ENCODE peak calls at places on chromosomes 11 and 22, in four cellular contexts. C is H9, F is H1, S is IMR-90. V is an unnamed sample.

GRCh38 chr11:2569731-2570210 is 125.0 kb downstream of the KCNQ1 start:
- DNase-seq in F (no peak), S (no peak), C (no peak), V (no peak)

GRCh38 chr11:44338721-44339529 is 29.0 kb upstream of the ALX4 start:
- DNase-seq in F (no peak), S (no peak), C (no peak), V (peak)

GRCh38 chr11:130585545-130585944 is 137.1 kb downstream of the ADAMTS15 start:
- DNase-seq in F (no peak), S (no peak), C (no peak), V (peak)

GRCh38 chr11:10875430-10876021 is 17.7 kb upstream of the ZBED5 start:
- DNase-seq in F (no peak), C (no peak), S (no peak), V (no peak)

GRCh38 chr11:92745186-92745585 is 224.3 kb upstream of the MTNR1B start:
- DNase-seq in S (no peak), C (no peak), F (no peak), V (no peak)

GRCh38 chr11:86577663-86578636 is 94.5 kb downstream of the ME3 start:
- DNase-seq in S (peak), C (no peak), F (no peak), V (no peak)

GRCh38 chr11:118080296-118080695 is 3.4 kb downstream of the TMPRSS4 start:
- DNase-seq in C (no peak), F (no peak), S (no peak), V (no peak)

GRCh38 chr11:103633037-103633788 is 403.2 kb upstream of the DDI1 start:
- DNase-seq in F (no peak), C (no peak), S (peak), V (peak)

GRCh38 chr11:134660416-134660815 is 248.4 kb upstream of the B3GAT1 start:
- DNase-seq in C (no peak), S (no peak), F (no peak), V (no peak)

GRCh38 chr11:100827934-100828661 is 141.0 kb downstream of the ARHGAP42 start:
- DNase-seq in S (peak), F (no peak), C (peak), V (peak)

GRCh38 chr22:44667829-44668189 is 34.2 kb upstream of the PRR5 start:
- DNase-seq in F (no peak), S (no peak), C (peak), V (no peak)

GRCh38 chr11:47523491-47524199 is 29.3 kb downstream of the CELF1 start:
- DNase-seq in S (peak), C (no peak), F (no peak), V (peak)

GRCh38 chr11:131914299-131914902 is 544.0 kb downstream of the NTM start:
- DNase-seq in S (peak), C (no peak), F (no peak), V (no peak)

GRCh38 chr22:30266445-30267381 is at the start of gene OSM:
- DNase-seq in S (no peak), C (no peak), F (no peak), V (no peak)

GRCh38 chr11:115581871-115582639 is 77.8 kb upstream of the CADM1 start:
- DNase-seq in S (peak), C (peak), F (peak), V (peak)

GRCh38 chr11:69318093-69318420 is 24.1 kb downstream of the MYEOV start:
- DNase-seq in S (no peak), F (no peak), C (no peak), V (no peak)

GRCh38 chr11:24511518-24511917 is 14.7 kb downstream of the LUZP2 start:
- DNase-seq in F (no peak), C (no peak), S (no peak), V (no peak)

GRCh38 chr11:34072831-34073230 is 21.3 kb downstream of the CAPRIN1 start:
- DNase-seq in S (peak), F (no peak), C (no peak), V (no peak)

GRCh38 chr22:20530368-20531153 is 23.2 kb downstream of the MED15 start:
- DNase-seq in C (no peak), S (peak), F (no peak), V (peak)

GRCh38 chr11:16986434-16987204 is 27.6 kb downstream of the PLEKHA7 start:
- DNase-seq in S (no peak), F (no peak), C (peak), V (peak)

GRCh38 chr11:11850668-11851067 is 8.9 kb downstream of the USP47 start:
- DNase-seq in F (no peak), S (no peak), C (no peak), V (no peak)

GRCh38 chr11:88590366-88590765 is 252.8 kb upstream of the CTSC start:
- DNase-seq in S (no peak), F (no peak), C (no peak), V (no peak)

GRCh38 chr22:17152340-17152739 is 6.7 kb downstream of the HDHD5 start:
- DNase-seq in C (no peak), F (no peak), S (no peak), V (no peak)

GRCh38 chr11:96333076-96333744 is 9.8 kb downstream of the MAML2 start:
- DNase-seq in S (no peak), C (no peak), F (no peak), V (no peak)

GRCh38 chr11:109808569-109808968 is 284.6 kb upstream of the ZC3H12C start:
- DNase-seq in F (no peak), C (no peak), S (peak), V (no peak)

GRCh38 chr22:37237371-37238268 is 6.4 kb downstream of the RAC2 start:
- DNase-seq in S (peak), C (no peak), F (no peak), V (peak)

GRCh38 chr11:68053117-68053516 is 14.3 kb downstream of the TCIRG1 start:
- DNase-seq in S (no peak), F (no peak), C (peak), V (peak)

GRCh38 chr22:20203142-20204099 is 52.6 kb upstream of the CCDC188 start:
- DNase-seq in S (peak), C (peak), F (peak), V (peak)

GRCh38 chr11:4491878-4492606 is 9.6 kb downstream of the OR52K1 start:
- DNase-seq in C (no peak), F (no peak), S (peak), V (no peak)

GRCh38 chr11:31875861-31876625 is 64.9 kb upstream of the PAX6 start:
- DNase-seq in C (peak), S (no peak), F (no peak), V (peak)

GRCh38 chr11:117830674-117831351 is 6.3 kb upstream of the FXYD2 start:
- DNase-seq in S (no peak), C (peak), F (no peak), V (no peak)

GRCh38 chr22:33866521-33866920 is 53.8 kb downstream of the LARGE1 start:
- DNase-seq in S (no peak), F (no peak), C (no peak), V (no peak)

DNA sequence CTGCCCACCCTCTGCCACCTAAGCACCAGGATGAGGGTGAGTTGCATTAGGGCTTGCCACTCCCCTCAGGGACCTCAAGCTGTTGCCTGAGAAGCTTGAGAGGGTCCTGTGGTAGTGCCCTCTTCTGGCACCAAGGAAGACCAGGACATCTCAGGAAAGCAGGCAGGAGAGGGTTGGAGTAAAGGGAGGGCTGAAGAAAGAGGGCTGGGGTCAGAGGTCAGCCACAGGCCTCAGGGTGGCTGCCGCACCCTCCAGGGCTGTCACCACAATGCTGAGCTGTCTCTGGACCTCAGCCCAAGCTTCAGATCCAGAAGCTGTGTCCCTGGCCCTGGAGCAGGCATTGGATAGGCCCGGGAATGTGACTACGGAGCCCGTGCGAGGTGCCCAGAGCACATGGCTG is 4.1 kb downstream of the SAC3D1 start:
- DNase-seq in F (no peak), C (no peak), S (no peak), V (no peak)
- H3K56ac ChIP-seq in F (no peak), C (no peak), S (no peak), V (no peak)

GRCh38 chr11:27697679-27698275 is 2.5 kb downstream of the BDNF start:
- DNase-seq in S (no peak), F (no peak), C (no peak), V (no peak)

GRCh38 chr11:27698872-27699241 is 1.4 kb downstream of the BDNF start:
- DNase-seq in C (peak), F (peak), S (peak), V (peak)

GRCh38 chr11:27699926-27700350 is 317 bp downstream of the BDNF start:
- DNase-seq in F (no peak), C (no peak), S (no peak), V (no peak)

GRCh38 chr11:27700351-27701261 is at the start of gene BDNF:
- DNase-seq in F (no peak), C (peak), S (peak), V (peak)

GRCh38 chr11:27699242-27699925 is 871 bp downstream of the BDNF start:
- DNase-seq in S (peak), F (no peak), C (peak), V (peak)
- H3K56ac ChIP-seq in S (peak), F (peak), C (no peak), V (peak)

DNA sequence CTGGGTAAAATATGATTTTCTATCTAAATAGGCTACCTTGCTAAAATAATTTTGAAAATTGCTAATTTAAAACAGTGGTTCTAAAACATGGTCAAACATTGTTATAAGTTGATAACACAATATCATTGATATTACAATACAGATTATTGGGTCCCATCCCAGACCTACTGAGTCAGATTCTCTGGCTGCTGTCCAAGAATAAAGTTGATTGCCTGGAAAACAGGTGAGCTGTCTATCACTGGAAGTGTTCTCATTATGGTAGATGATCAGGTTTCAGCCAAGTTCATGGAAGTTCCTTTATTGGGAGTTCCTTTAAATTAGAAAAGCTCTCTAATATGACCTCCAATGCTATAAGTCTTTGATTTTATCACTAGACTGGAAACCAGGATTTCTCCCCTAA is 52.3 kb downstream of the SC5D start:
- DNase-seq in C (no peak), F (no peak), S (no peak), V (no peak)
- H3K56ac ChIP-seq in C (no peak), F (no peak), S (no peak), V (no peak)

GRCh38 chr22:35611200-35611890 is 5.8 kb downstream of the MB start:
- DNase-seq in F (no peak), S (no peak), C (no peak), V (no peak)
- H3K56ac ChIP-seq in F (no peak), S (no peak), C (no peak), V (no peak)

GRCh38 chr22:46114518-46115387 is 35.6 kb upstream of the PPARA start:
- DNase-seq in S (no peak), C (no peak), F (no peak), V (no peak)
- H3K56ac ChIP-seq in S (no peak), C (no peak), F (no peak), V (no peak)

GRCh38 chr11:15697437-15698236 is 582.9 kb downstream of the INSC start:
- DNase-seq in S (no peak), C (no peak), F (no peak), V (no peak)

GRCh38 chr11:15700456-15700855 is 585.7 kb downstream of the INSC start:
- DNase-seq in S (no peak), F (no peak), C (no peak), V (no peak)

GRCh38 chr11:15696069-15696468 is 581.3 kb downstream of the INSC start:
- DNase-seq in C (no peak), F (no peak), S (no peak), V (peak)

GRCh38 chr11:15698855-15699254 is 584.1 kb downstream of the INSC start:
- DNase-seq in F (no peak), S (no peak), C (no peak), V (no peak)

DNA sequence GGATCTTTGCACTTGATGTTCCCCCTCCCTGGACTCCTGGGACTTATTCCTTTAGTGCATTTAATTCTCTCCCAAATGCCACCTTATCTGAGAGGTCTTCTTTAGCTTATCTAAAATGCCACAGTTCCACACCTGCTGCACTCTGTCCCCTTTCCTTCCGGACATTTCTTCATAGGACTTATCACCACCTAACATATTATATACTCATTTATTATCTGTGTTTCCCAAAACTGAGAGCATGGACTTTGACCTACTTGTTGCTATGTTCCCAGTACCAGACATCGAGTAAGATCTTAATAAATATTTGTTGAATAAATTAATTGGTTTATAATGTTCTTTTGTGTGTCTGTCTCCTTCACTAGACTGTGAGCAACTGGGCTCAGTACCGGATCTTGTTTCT is 585.3 kb downstream of the INSC start:
- DNase-seq in F (no peak), S (no peak), C (no peak), V (no peak)
- H3K56ac ChIP-seq in F (no peak), S (no peak), C (no peak), V (no peak)